ENCODE peak calls at places on chromosome 17, in nine cellular contexts. One of them, this sample, is unnamed.

GRCh38 chr17:40854175-40854814 is 12.7 kb downstream of the KRT12 start:
- DNase-seq in right lobe of liver: no peak
- DNase-seq in fibroblast of lung: peak; percentile 90
- DNase-seq in astrocyte of the cerebellum: peak; percentile 57
- DNase-seq in psoas muscle: no peak
- DNase-seq in HFF-Myc: peak; percentile 69
- DNase-seq in AG10803: peak; percentile 89
- DNase-seq in lung: no peak
- DNase-seq in AG04450: peak; percentile 47
- DNase-seq in this sample: no peak

GRCh38 chr17:17156107-17156506 is 50.0 kb downstream of the PLD6 start:
- DNase-seq in right lobe of liver: no peak
- DNase-seq in fibroblast of lung: peak; percentile 88
- DNase-seq in astrocyte of the cerebellum: peak; percentile 71
- DNase-seq in psoas muscle: no peak
- DNase-seq in HFF-Myc: no peak
- DNase-seq in AG10803: peak; percentile 75
- DNase-seq in lung: no peak
- DNase-seq in AG04450: peak; percentile 44
- DNase-seq in this sample: no peak

GRCh38 chr17:36722121-36722902 is 120.9 kb downstream of the MRM1 start:
- DNase-seq in right lobe of liver: peak; percentile 42
- DNase-seq in fibroblast of lung: peak; percentile 63
- DNase-seq in astrocyte of the cerebellum: no peak
- DNase-seq in psoas muscle: peak; percentile 72
- DNase-seq in HFF-Myc: no peak
- DNase-seq in AG10803: no peak
- DNase-seq in lung: peak; percentile 48
- DNase-seq in AG04450: no peak
- DNase-seq in this sample: peak; percentile 88

GRCh38 chr17:14268264-14268663 is 31.6 kb upstream of the CDRT15 start:
- DNase-seq in right lobe of liver: no peak
- DNase-seq in fibroblast of lung: no peak
- DNase-seq in astrocyte of the cerebellum: no peak
- DNase-seq in psoas muscle: no peak
- DNase-seq in HFF-Myc: no peak
- DNase-seq in AG10803: no peak
- DNase-seq in lung: no peak
- DNase-seq in AG04450: no peak
- DNase-seq in this sample: no peak

GRCh38 chr17:19304209-19304608 is 58.3 kb downstream of the B9D1 start:
- DNase-seq in right lobe of liver: peak; percentile 56
- DNase-seq in fibroblast of lung: peak; percentile 79
- DNase-seq in astrocyte of the cerebellum: no peak
- DNase-seq in psoas muscle: peak; percentile 64
- DNase-seq in HFF-Myc: no peak
- DNase-seq in AG10803: peak; percentile 46
- DNase-seq in lung: peak; percentile 71
- DNase-seq in AG04450: no peak
- DNase-seq in this sample: no peak

GRCh38 chr17:73027130-73027741 is 65.3 kb downstream of the SLC39A11 start:
- DNase-seq in right lobe of liver: no peak
- DNase-seq in fibroblast of lung: peak; percentile 79
- DNase-seq in astrocyte of the cerebellum: no peak
- DNase-seq in psoas muscle: no peak
- DNase-seq in HFF-Myc: no peak
- DNase-seq in AG10803: peak; percentile 89
- DNase-seq in lung: no peak
- DNase-seq in AG04450: no peak
- DNase-seq in this sample: no peak

GRCh38 chr17:12492450-12492849 is 173.2 kb upstream of the MYOCD start:
- DNase-seq in right lobe of liver: no peak
- DNase-seq in fibroblast of lung: peak; percentile 30
- DNase-seq in astrocyte of the cerebellum: peak; percentile 12
- DNase-seq in psoas muscle: no peak
- DNase-seq in HFF-Myc: no peak
- DNase-seq in AG10803: no peak
- DNase-seq in lung: no peak
- DNase-seq in AG04450: peak; percentile 60
- DNase-seq in this sample: no peak

GRCh38 chr17:40779181-40779909 is 3.0 kb downstream of the KRT27 start:
- DNase-seq in right lobe of liver: no peak
- DNase-seq in fibroblast of lung: peak; percentile 6
- DNase-seq in astrocyte of the cerebellum: no peak
- DNase-seq in psoas muscle: no peak
- DNase-seq in HFF-Myc: no peak
- DNase-seq in AG10803: peak; percentile 1
- DNase-seq in lung: peak; percentile 70
- DNase-seq in AG04450: no peak
- DNase-seq in this sample: no peak

GRCh38 chr17:55706808-55707773 is 15.6 kb downstream of the TMEM100 start:
- DNase-seq in right lobe of liver: no peak
- DNase-seq in fibroblast of lung: no peak
- DNase-seq in astrocyte of the cerebellum: no peak
- DNase-seq in psoas muscle: no peak
- DNase-seq in HFF-Myc: no peak
- DNase-seq in AG10803: no peak
- DNase-seq in lung: no peak
- DNase-seq in AG04450: no peak
- DNase-seq in this sample: no peak

GRCh38 chr17:77489898-77490265 is 349.1 kb downstream of the SEC14L1 start:
- DNase-seq in right lobe of liver: peak; percentile 85
- DNase-seq in fibroblast of lung: no peak
- DNase-seq in astrocyte of the cerebellum: no peak
- DNase-seq in psoas muscle: peak; percentile 97
- DNase-seq in HFF-Myc: no peak
- DNase-seq in AG10803: peak; percentile 48
- DNase-seq in lung: no peak
- DNase-seq in AG04450: no peak
- DNase-seq in this sample: no peak

GRCh38 chr17:3796110-3796821 is 4.7 kb downstream of the ITGAE start:
- DNase-seq in right lobe of liver: no peak
- DNase-seq in fibroblast of lung: peak; percentile 40
- DNase-seq in astrocyte of the cerebellum: no peak
- DNase-seq in psoas muscle: no peak
- DNase-seq in HFF-Myc: no peak
- DNase-seq in AG10803: no peak
- DNase-seq in lung: no peak
- DNase-seq in AG04450: no peak
- DNase-seq in this sample: peak; percentile 87

DNA sequence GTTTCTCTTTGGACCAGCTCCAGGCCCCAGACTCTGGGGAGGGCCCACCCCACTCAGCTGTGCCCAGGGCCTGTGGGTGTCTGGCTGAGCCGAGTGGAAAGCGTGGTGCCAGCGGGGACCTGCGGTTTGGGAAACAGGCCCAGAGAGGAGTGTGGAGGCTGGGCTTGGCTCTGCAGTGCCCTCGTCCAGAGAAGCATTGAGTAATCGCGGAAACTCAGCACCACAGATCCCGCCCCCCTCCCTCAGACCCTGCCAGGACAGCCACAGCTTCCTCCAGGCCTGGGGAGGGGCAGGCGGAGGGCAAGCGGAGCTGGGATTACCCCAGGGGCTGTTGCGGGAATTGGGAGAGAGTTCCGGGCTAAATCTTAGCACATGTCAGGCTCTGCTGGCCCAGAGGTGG is 14.6 kb upstream of the PITPNA start:
- DNase-seq in right lobe of liver: peak; percentile 89
- DNase-seq in fibroblast of lung: peak; percentile 92
- DNase-seq in astrocyte of the cerebellum: peak; percentile 90
- DNase-seq in psoas muscle: peak; percentile 95
- DNase-seq in HFF-Myc: peak; percentile 66
- DNase-seq in AG10803: peak; percentile 97
- DNase-seq in lung: peak; percentile 95
- DNase-seq in AG04450: peak; percentile 61
- DNase-seq in this sample: peak; percentile 52
- TF ChIP-seq CTCF in right lobe of liver: no peak
- TF ChIP-seq CTCF in fibroblast of lung: no peak
- TF ChIP-seq CTCF in astrocyte of the cerebellum: no peak
- TF ChIP-seq CTCF in psoas muscle: no peak
- TF ChIP-seq CTCF in HFF-Myc: no peak
- TF ChIP-seq CTCF in AG10803: no peak
- TF ChIP-seq CTCF in lung: no peak
- TF ChIP-seq CTCF in AG04450: no peak
- TF ChIP-seq CTCF in this sample: no peak

GRCh38 chr17:59888145-59888750 is 4.5 kb downstream of the TUBD1 start:
- DNase-seq in right lobe of liver: no peak
- DNase-seq in fibroblast of lung: no peak
- DNase-seq in astrocyte of the cerebellum: no peak
- DNase-seq in psoas muscle: no peak
- DNase-seq in HFF-Myc: no peak
- DNase-seq in AG10803: no peak
- DNase-seq in lung: no peak
- DNase-seq in AG04450: no peak
- DNase-seq in this sample: no peak
- TF ChIP-seq CTCF in right lobe of liver: no peak
- TF ChIP-seq CTCF in fibroblast of lung: no peak
- TF ChIP-seq CTCF in astrocyte of the cerebellum: no peak
- TF ChIP-seq CTCF in psoas muscle: no peak
- TF ChIP-seq CTCF in HFF-Myc: no peak
- TF ChIP-seq CTCF in AG10803: no peak
- TF ChIP-seq CTCF in lung: no peak
- TF ChIP-seq CTCF in AG04450: no peak
- TF ChIP-seq CTCF in this sample: no peak

GRCh38 chr17:82416264-82416663 is 1.9 kb upstream of the HEXD start:
- DNase-seq in right lobe of liver: no peak
- DNase-seq in fibroblast of lung: no peak
- DNase-seq in astrocyte of the cerebellum: no peak
- DNase-seq in psoas muscle: no peak
- DNase-seq in HFF-Myc: no peak
- DNase-seq in AG10803: no peak
- DNase-seq in lung: no peak
- DNase-seq in AG04450: no peak
- DNase-seq in this sample: no peak

GRCh38 chr17:82415336-82415735 is 2.8 kb upstream of the HEXD start:
- DNase-seq in right lobe of liver: no peak
- DNase-seq in fibroblast of lung: no peak
- DNase-seq in astrocyte of the cerebellum: no peak
- DNase-seq in psoas muscle: no peak
- DNase-seq in HFF-Myc: no peak
- DNase-seq in AG10803: no peak
- DNase-seq in lung: no peak
- DNase-seq in AG04450: no peak
- DNase-seq in this sample: no peak

GRCh38 chr17:82415786-82416185 is 2.4 kb upstream of the HEXD start:
- DNase-seq in right lobe of liver: no peak
- DNase-seq in fibroblast of lung: no peak
- DNase-seq in astrocyte of the cerebellum: no peak
- DNase-seq in psoas muscle: no peak
- DNase-seq in HFF-Myc: no peak
- DNase-seq in AG10803: no peak
- DNase-seq in lung: no peak
- DNase-seq in AG04450: no peak
- DNase-seq in this sample: no peak

GRCh38 chr17:82418001-82418986 is at the start of the genes HEXD and OGFOD3:
- DNase-seq in right lobe of liver: peak; percentile 88
- DNase-seq in fibroblast of lung: peak; percentile 75
- DNase-seq in astrocyte of the cerebellum: peak; percentile 40
- DNase-seq in psoas muscle: peak; percentile 91
- DNase-seq in HFF-Myc: no peak
- DNase-seq in AG10803: peak; percentile 75
- DNase-seq in lung: peak; percentile 79
- DNase-seq in AG04450: no peak
- DNase-seq in this sample: peak; percentile 97

DNA sequence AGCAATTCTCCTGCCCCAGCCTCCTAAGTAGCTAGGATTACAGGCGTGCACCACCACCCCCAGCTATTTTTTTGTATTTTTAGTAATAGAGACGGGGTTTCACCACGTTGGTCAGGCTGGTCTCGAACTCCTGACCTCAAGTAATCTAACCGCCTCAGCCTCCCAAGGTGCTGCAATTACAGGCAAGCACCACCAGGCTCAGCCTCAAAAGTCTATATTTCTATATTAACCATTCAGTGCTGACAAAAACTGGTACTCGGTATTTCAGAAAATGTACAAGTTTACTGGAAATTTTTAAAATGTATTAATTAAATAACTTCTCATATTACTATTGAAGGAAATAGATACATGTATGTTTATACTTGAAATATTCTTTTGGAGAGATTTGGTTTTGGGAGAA is 1.4 kb upstream of the HEXD start:
- DNase-seq in right lobe of liver: no peak
- DNase-seq in fibroblast of lung: no peak
- DNase-seq in astrocyte of the cerebellum: no peak
- DNase-seq in psoas muscle: no peak
- DNase-seq in HFF-Myc: no peak
- DNase-seq in AG10803: no peak
- DNase-seq in lung: no peak
- DNase-seq in AG04450: no peak
- DNase-seq in this sample: no peak
- TF ChIP-seq CTCF in right lobe of liver: no peak
- TF ChIP-seq CTCF in fibroblast of lung: peak; percentile 13
- TF ChIP-seq CTCF in astrocyte of the cerebellum: no peak
- TF ChIP-seq CTCF in psoas muscle: no peak
- TF ChIP-seq CTCF in HFF-Myc: peak; percentile 4
- TF ChIP-seq CTCF in AG10803: peak; percentile 15
- TF ChIP-seq CTCF in lung: no peak
- TF ChIP-seq CTCF in AG04450: peak; percentile 26
- TF ChIP-seq CTCF in this sample: no peak

GRCh38 chr17:30237296-30238002 is 2.0 kb upstream of the SLC6A4 start:
- DNase-seq in right lobe of liver: no peak
- DNase-seq in fibroblast of lung: no peak
- DNase-seq in astrocyte of the cerebellum: no peak
- DNase-seq in psoas muscle: no peak
- DNase-seq in HFF-Myc: no peak
- DNase-seq in AG10803: no peak
- DNase-seq in lung: no peak
- DNase-seq in AG04450: no peak
- DNase-seq in this sample: no peak

GRCh38 chr17:30235386-30236296 is at the start of gene SLC6A4:
- DNase-seq in right lobe of liver: no peak
- DNase-seq in fibroblast of lung: no peak
- DNase-seq in astrocyte of the cerebellum: no peak
- DNase-seq in psoas muscle: no peak
- DNase-seq in HFF-Myc: no peak
- DNase-seq in AG10803: no peak
- DNase-seq in lung: no peak
- DNase-seq in AG04450: no peak
- DNase-seq in this sample: peak; percentile 45

GRCh38 chr17:30238003-30238344 is 2.5 kb upstream of the SLC6A4 start:
- DNase-seq in right lobe of liver: no peak
- DNase-seq in fibroblast of lung: no peak
- DNase-seq in astrocyte of the cerebellum: no peak
- DNase-seq in psoas muscle: no peak
- DNase-seq in HFF-Myc: no peak
- DNase-seq in AG10803: no peak
- DNase-seq in lung: no peak
- DNase-seq in AG04450: no peak
- DNase-seq in this sample: no peak

GRCh38 chr17:30236297-30236624 is 764 bp upstream of the SLC6A4 start:
- DNase-seq in right lobe of liver: no peak
- DNase-seq in fibroblast of lung: no peak
- DNase-seq in astrocyte of the cerebellum: no peak
- DNase-seq in psoas muscle: no peak
- DNase-seq in HFF-Myc: no peak
- DNase-seq in AG10803: no peak
- DNase-seq in lung: no peak
- DNase-seq in AG04450: no peak
- DNase-seq in this sample: no peak

DNA sequence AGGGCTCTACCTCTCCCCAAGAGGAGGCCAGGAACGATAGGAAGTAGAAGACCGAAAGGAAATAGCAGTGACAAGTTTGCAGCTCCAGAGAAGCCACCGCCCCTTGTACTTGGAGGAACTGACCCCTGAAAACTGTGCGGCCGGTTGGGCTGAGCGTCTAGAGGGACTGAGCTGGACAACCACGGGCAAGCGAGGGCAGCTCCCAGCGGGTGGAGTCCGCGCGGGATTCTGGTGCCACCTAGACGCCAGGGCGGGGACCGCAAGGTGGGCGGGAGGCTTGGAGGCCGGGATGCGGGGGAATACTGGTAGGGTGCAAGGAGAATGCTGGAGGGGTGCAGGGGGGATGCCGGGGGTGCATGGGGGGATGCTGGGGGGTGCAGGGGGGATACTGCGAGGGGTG is 1.3 kb upstream of the SLC6A4 start:
- DNase-seq in right lobe of liver: peak; percentile 78
- DNase-seq in fibroblast of lung: peak; percentile 27
- DNase-seq in astrocyte of the cerebellum: no peak
- DNase-seq in psoas muscle: peak; percentile 73
- DNase-seq in HFF-Myc: no peak
- DNase-seq in AG10803: peak; percentile 25
- DNase-seq in lung: peak; percentile 56
- DNase-seq in AG04450: no peak
- DNase-seq in this sample: peak; percentile 73
- TF ChIP-seq CTCF in right lobe of liver: peak; percentile 23
- TF ChIP-seq CTCF in fibroblast of lung: peak; percentile 35
- TF ChIP-seq CTCF in astrocyte of the cerebellum: peak; percentile 38
- TF ChIP-seq CTCF in psoas muscle: peak; percentile 29
- TF ChIP-seq CTCF in HFF-Myc: peak; percentile 49
- TF ChIP-seq CTCF in AG10803: peak; percentile 42
- TF ChIP-seq CTCF in lung: no peak
- TF ChIP-seq CTCF in AG04450: peak; percentile 29
- TF ChIP-seq CTCF in this sample: peak; percentile 39